ENCODE peak calls at places on chromosomes 12 and 14, in eight cellular contexts. C is uterus, L is colonic mucosa, U is BJ, W is WERI-Rb-1, P is GM12865, Q is A673, D is ovary. M is an unnamed sample.

GRCh38 chr14:47044841-47045240 is 393.3 kb upstream of the RPL10L start:
- DNase-seq in P (no peak), U (no peak), W (peak), L (no peak), D (no peak), C (no peak), Q (peak), M (no peak)

GRCh38 chr12:107513184-107513583 is 172.4 kb upstream of the PWP1 start:
- DNase-seq in D (no peak), C (no peak), Q (no peak), P (no peak), L (no peak), W (peak), U (no peak), M (no peak)

GRCh38 chr12:3034067-3034750 is 43.0 kb upstream of the TSPAN9 start:
- DNase-seq in U (no peak), C (peak), Q (peak), P (peak), L (peak), W (peak), D (peak), M (peak)

GRCh38 chr14:54424479-54424901 is 16.7 kb downstream of the CNIH1 start:
- DNase-seq in W (no peak), Q (no peak), P (no peak), L (no peak), D (no peak), C (no peak), U (no peak), M (no peak)

GRCh38 chr14:69693145-69693544 is 73.8 kb upstream of the SRSF5 start:
- DNase-seq in L (no peak), C (no peak), Q (no peak), P (peak), D (peak), W (peak), U (no peak), M (peak)

GRCh38 chr12:95593266-95593871 is 42.1 kb upstream of the USP44 start:
- DNase-seq in L (no peak), C (no peak), Q (no peak), U (no peak), W (no peak), D (peak), P (no peak), M (no peak)

GRCh38 chr12:56634242-56634836 is 4.2 kb upstream of the BAZ2A start:
- DNase-seq in P (peak), U (no peak), D (peak), Q (peak), L (peak), C (peak), W (peak), M (peak)

GRCh38 chr14:38847161-38847560 is 255.9 kb downstream of the SEC23A start:
- DNase-seq in P (no peak), W (no peak), U (no peak), C (no peak), Q (no peak), L (no peak), D (no peak), M (no peak)

GRCh38 chr12:44287545-44287944 is 451.7 kb downstream of the TMEM117 start:
- DNase-seq in U (no peak), Q (peak), C (no peak), W (no peak), D (no peak), P (no peak), L (no peak), M (peak)

GRCh38 chr12:104816845-104817503 is 141.1 kb downstream of the SLC41A2 start:
- DNase-seq in Q (no peak), W (no peak), D (no peak), U (no peak), C (no peak), L (no peak), P (no peak), M (peak)

GRCh38 chr12:51200806-51201205 is 17.1 kb downstream of the POU6F1 start:
- DNase-seq in U (no peak), Q (no peak), P (no peak), L (no peak), C (no peak), D (no peak), W (no peak), M (no peak)

GRCh38 chr14:22896351-22896750 is 13.3 kb downstream of the REM2 start:
- DNase-seq in P (no peak), D (no peak), U (no peak), C (no peak), L (no peak), W (no peak), Q (no peak), M (no peak)

GRCh38 chr12:67237231-67237630 is 31.9 kb upstream of the CAND1 start:
- DNase-seq in W (no peak), U (no peak), P (no peak), C (no peak), L (no peak), Q (peak), D (no peak), M (no peak)

GRCh38 chr14:52911904-52912303 is 38.9 kb downstream of the FERMT2 start:
- DNase-seq in L (no peak), W (no peak), C (no peak), Q (peak), U (no peak), D (no peak), P (no peak), M (no peak)

GRCh38 chr14:79404874-79405273 is 806.4 kb downstream of the DIO2 start:
- DNase-seq in Q (no peak), D (no peak), U (no peak), W (no peak), L (no peak), C (no peak), P (no peak), M (no peak)

GRCh38 chr12:56461235-56462159 is 6.9 kb upstream of the SPRYD4 start:
- DNase-seq in W (no peak), C (no peak), D (no peak), Q (no peak), U (no peak), L (no peak), P (no peak), M (peak)

GRCh38 chr12:40793471-40793870 is 101.2 kb downstream of the CNTN1 start:
- DNase-seq in D (no peak), W (no peak), L (no peak), U (no peak), C (no peak), P (no peak), Q (no peak), M (no peak)

GRCh38 chr12:105418232-105418631 is 87.7 kb downstream of the C12orf75 start:
- DNase-seq in L (no peak), D (no peak), P (no peak), Q (no peak), W (no peak), U (peak), C (no peak), M (peak)

GRCh38 chr12:50351120-50352043 is 45.0 kb downstream of the FAM186A start:
- DNase-seq in U (no peak), Q (peak), L (peak), P (no peak), C (peak), D (no peak), W (no peak), M (no peak)

GRCh38 chr14:49955013-49955412 is 62.1 kb downstream of the ARF6 start:
- DNase-seq in P (no peak), Q (no peak), L (no peak), C (no peak), D (no peak), U (no peak), W (no peak), M (no peak)

GRCh38 chr14:51071851-51072250 is 23.1 kb downstream of the TRIM9 start:
- DNase-seq in C (peak), W (no peak), D (no peak), L (no peak), P (no peak), U (no peak), Q (no peak), M (no peak)

GRCh38 chr12:84924956-84925355 is 12.4 kb upstream of the SLC6A15 start:
- DNase-seq in L (no peak), W (no peak), Q (peak), C (no peak), P (no peak), U (no peak), D (no peak), M (peak)

GRCh38 chr14:104119700-104120251 is 18.6 kb upstream of the KIF26A start:
- DNase-seq in P (no peak), D (peak), C (no peak), W (no peak), U (no peak), L (peak), Q (no peak), M (no peak)

GRCh38 chr12:1531160-1531653 is 63.2 kb downstream of the FBXL14 start:
- DNase-seq in Q (no peak), D (peak), L (no peak), W (no peak), P (peak), C (no peak), U (no peak), M (peak)

GRCh38 chr14:29085546-29085945 is 319.0 kb downstream of the FOXG1 start:
- DNase-seq in W (no peak), L (no peak), C (no peak), D (no peak), Q (peak), P (no peak), U (no peak), M (peak)

GRCh38 chr12:51910168-51910567 is 2.9 kb downstream of the ACVRL1 start:
- DNase-seq in L (no peak), C (no peak), W (no peak), Q (peak), P (no peak), U (no peak), D (no peak), M (peak)

GRCh38 chr14:106562451-106562850 is 1036.1 kb downstream of the TMEM121 start:
- DNase-seq in L (no peak), C (no peak), U (no peak), W (no peak), P (no peak), D (no peak), Q (no peak), M (no peak)

GRCh38 chr14:106551265-106551664 is 1024.9 kb downstream of the TMEM121 start:
- DNase-seq in U (no peak), W (no peak), Q (peak), D (no peak), L (no peak), C (no peak), P (no peak), M (no peak)

GRCh38 chr14:106556665-106557289 is 1030.4 kb downstream of the TMEM121 start:
- DNase-seq in U (no peak), P (peak), W (peak), L (peak), Q (peak), C (no peak), D (no peak), M (no peak)
- TF ChIP-seq CTCF in U (peak), P (peak), W (peak), L (peak), Q (peak), C (no peak), D (no peak), M (no peak)

DNA sequence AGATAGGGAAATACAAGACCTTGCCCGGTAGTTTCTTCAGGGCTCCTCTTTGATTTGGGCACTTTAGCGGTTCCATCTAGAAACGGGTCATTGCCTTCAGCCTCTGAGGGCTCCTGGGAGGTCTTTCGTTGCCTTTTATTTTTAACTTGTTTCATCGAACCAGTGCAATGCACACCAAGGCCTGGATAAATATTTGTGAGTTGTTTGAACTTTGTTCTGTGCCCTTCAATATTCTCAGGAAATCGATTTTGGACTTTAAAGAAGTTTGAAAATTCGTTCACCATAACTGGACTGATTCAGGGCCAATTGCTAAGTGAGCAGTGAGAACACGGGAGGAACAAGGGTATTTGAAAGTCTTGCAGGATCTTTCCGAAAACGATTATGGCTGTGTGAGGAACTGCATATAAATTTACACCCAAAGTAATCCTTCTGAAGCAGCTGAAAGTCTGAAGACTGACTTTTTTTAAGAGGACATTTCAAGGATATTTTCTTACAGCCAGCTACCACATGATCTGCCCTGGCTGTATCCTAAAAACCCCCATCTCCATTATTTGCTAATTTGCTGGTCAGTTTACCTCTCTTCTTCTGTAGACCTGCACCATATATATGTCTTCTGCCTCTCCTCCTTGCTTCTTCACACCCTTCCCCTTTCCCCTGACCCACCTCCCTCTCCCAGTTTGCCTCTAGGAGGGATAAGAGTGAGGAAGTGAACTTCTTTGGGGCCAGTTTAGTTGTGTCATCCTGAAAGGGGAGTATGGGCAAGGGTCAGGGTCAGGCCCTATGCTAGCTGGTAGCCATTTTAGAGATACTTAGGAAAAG is 8.0 kb downstream of the DUSP6 start:
- DNase-seq in C (no peak), Q (no peak), U (no peak), W (no peak), D (no peak), P (no peak), L (no peak), M (peak)
- H3K4me3 ChIP-seq in C (no peak), Q (no peak), U (no peak), W (no peak), D (no peak), P (no peak), L (no peak), M (no peak)

GRCh38 chr14:99538275-99538674 is 57.1 kb downstream of the CCNK start:
- DNase-seq in C (no peak), Q (no peak), U (no peak), D (no peak), L (no peak), W (no peak), P (no peak), M (no peak)
- TF ChIP-seq CTCF in C (peak), Q (peak), U (no peak), D (no peak), L (no peak), W (peak), P (no peak), M (no peak)

GRCh38 chr12:132263451-132264065 is 65.8 kb downstream of the GALNT9 start:
- DNase-seq in Q (no peak), D (no peak), L (no peak), C (no peak), U (no peak), P (no peak), W (no peak), M (no peak)
- H3K4me3 ChIP-seq in Q (no peak), D (no peak), L (no peak), C (no peak), U (no peak), P (no peak), W (no peak), M (no peak)

DNA sequence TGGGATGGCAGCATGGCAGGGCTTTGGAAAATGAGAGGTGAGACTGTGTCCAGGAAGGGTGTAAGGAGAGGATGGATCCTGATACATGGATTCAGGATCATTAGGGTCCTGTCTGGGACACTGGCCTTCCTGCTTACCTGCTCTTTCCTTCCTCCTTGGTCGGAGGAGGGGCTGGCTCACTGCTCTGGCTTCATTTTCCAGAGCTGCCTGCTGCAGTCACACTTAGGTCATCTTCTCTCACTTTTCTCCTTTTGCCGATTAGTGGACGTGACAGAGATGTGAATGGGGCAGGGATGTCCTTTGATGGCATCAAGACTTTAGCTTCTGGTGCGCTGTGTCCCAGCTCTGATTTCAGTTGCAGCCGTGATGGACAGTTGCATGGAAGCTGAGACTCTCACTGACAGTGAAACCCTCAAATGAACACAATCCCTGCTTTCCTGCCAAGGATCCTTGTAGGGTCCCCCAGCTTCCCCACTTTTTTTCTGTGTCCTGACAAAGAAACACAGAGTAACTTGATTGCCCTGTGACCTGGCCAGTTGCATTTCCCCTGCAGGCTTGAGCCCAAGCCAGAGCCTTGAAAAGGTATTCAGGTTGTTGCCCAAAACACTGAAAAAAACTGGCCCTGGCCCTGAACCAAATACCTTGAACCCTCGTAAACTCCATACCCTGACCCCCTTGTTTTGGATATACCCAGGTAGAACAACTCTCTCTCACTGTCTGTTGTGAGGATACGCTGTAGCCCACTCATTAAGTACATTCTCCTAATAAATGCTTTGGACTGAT is 756 bp upstream of the CIDEB start:
- DNase-seq in C (no peak), W (no peak), P (no peak), D (no peak), L (no peak), U (no peak), Q (no peak), M (no peak)
- TF ChIP-seq CTCF in C (no peak), W (no peak), P (no peak), D (no peak), L (peak), U (no peak), Q (no peak), M (no peak)

GRCh38 chr12:93569301-93569655 is 3.2 kb upstream of the SOCS2 start:
- DNase-seq in L (no peak), C (no peak), W (no peak), P (no peak), D (no peak), Q (no peak), U (no peak), M (no peak)
- H3K4me3 ChIP-seq in L (peak), C (peak), W (no peak), P (peak), D (peak), Q (peak), U (peak), M (peak)

GRCh38 chr14:101774006-101774755 is 12.7 kb downstream of the PPP2R5C start:
- DNase-seq in L (no peak), C (no peak), D (no peak), Q (no peak), W (no peak), U (no peak), P (no peak), M (no peak)

GRCh38 chr14:101773378-101773777 is 11.9 kb downstream of the PPP2R5C start:
- DNase-seq in D (no peak), U (no peak), C (no peak), P (no peak), Q (no peak), W (no peak), L (no peak), M (no peak)

GRCh38 chr14:101775756-101776292 is 14.3 kb downstream of the PPP2R5C start:
- DNase-seq in W (no peak), P (no peak), Q (no peak), U (no peak), D (no peak), C (no peak), L (no peak), M (no peak)

GRCh38 chr14:101774814-101775213 is 13.3 kb downstream of the PPP2R5C start:
- DNase-seq in D (no peak), C (no peak), P (peak), U (no peak), Q (no peak), W (no peak), L (no peak), M (no peak)

DNA sequence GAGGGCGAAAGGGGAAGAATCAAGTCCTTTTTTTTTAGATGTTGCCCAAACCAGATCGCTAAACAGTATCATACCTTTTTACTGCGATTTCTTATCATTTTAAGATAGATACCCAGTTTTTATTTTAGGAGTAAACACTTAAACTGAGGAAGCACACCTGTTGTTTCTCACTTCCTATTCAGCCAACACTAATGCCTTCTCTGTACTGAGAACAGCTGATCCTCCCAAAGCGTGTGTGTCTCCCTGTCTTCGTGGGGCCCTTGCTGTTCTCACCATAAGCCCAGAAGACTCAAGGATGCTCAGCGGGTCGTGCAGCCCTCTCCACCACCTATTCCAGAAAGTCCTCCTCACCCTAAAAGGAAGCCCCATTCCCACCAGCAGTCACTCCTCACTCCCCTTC is 14.8 kb downstream of the PPP2R5C start:
- DNase-seq in P (peak), L (no peak), Q (no peak), D (no peak), U (no peak), W (no peak), C (no peak), M (no peak)
- TF ChIP-seq CTCF in P (no peak), L (no peak), Q (no peak), D (no peak), U (no peak), W (no peak), C (no peak), M (no peak)

GRCh38 chr12:122031342-122032216 is 9.9 kb downstream of the BCL7A start:
- DNase-seq in U (no peak), Q (peak), W (peak), L (peak), C (no peak), P (peak), D (no peak), M (no peak)

GRCh38 chr12:122030427-122030825 is 8.7 kb downstream of the BCL7A start:
- DNase-seq in U (no peak), C (no peak), D (no peak), W (no peak), Q (no peak), L (no peak), P (no peak), M (no peak)

GRCh38 chr12:122028601-122029560 is 7.2 kb downstream of the BCL7A start:
- DNase-seq in C (no peak), W (no peak), L (no peak), U (no peak), P (peak), D (no peak), Q (no peak), M (no peak)

GRCh38 chr12:122028165-122028591 is 6.5 kb downstream of the BCL7A start:
- DNase-seq in D (no peak), L (no peak), P (no peak), C (no peak), W (no peak), U (no peak), Q (no peak), M (peak)

GRCh38 chr12:122029620-122030426 is 8.1 kb downstream of the BCL7A start:
- DNase-seq in U (no peak), L (no peak), Q (no peak), C (no peak), D (no peak), P (peak), W (no peak), M (no peak)
- H3K4me3 ChIP-seq in U (no peak), L (no peak), Q (no peak), C (no peak), D (no peak), P (no peak), W (no peak), M (no peak)

GRCh38 chr12:45745861-45746277 is 16.4 kb downstream of the ARID2 start:
- DNase-seq in C (no peak), Q (peak), W (no peak), D (no peak), U (no peak), P (no peak), L (no peak), M (peak)
- TF ChIP-seq CTCF in C (no peak), Q (peak), W (no peak), D (peak), U (peak), P (no peak), L (peak), M (peak)

DNA sequence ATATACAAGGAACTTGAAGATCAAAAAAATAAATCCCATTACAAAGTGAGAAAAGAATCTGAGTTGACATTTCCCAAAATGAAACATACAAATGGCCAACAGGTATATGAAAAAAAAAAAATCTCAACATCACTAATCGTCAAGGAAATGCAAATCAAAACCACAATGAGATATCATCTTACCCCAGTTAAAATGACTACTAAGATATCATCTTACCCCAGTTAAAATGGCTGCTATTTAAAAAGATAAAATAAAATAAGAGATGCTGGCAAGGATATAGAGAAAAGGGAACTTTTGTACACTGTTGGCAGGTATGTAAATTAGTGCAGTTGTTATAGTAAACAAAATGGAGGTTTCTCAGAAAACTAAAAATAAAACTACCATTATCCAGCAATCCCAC is 44.4 kb downstream of the PLEKHG7 start:
- DNase-seq in W (no peak), U (no peak), C (no peak), Q (no peak), D (no peak), P (no peak), L (no peak), M (no peak)
- H3K4me3 ChIP-seq in W (no peak), U (no peak), C (no peak), Q (no peak), D (no peak), P (no peak), L (no peak), M (no peak)